ENCODE peak calls at places on chromosome 3, in six cellular contexts. P, R, V, K, T and S are unnamed samples.

GRCh38 chr3:155286745-155287144 is 6.7 kb downstream of the STRIT1 start:
- DNase-seq in T (no peak), P (no peak), R (no peak), V (no peak), K (no peak), S (no peak)

GRCh38 chr3:31009881-31010280 is 115.4 kb upstream of the GADL1 start:
- DNase-seq in P (no peak), K (no peak), V (no peak), R (peak; percentile 89), T (peak; percentile 48), S (no peak)

GRCh38 chr3:111603679-111604643 is 8.8 kb upstream of the ZBED2 start:
- DNase-seq in R (no peak), V (no peak), T (no peak), K (no peak), P (no peak), S (no peak)

GRCh38 chr3:129745253-129745652 is 138.8 kb upstream of the PLXND1 start:
- DNase-seq in R (no peak), T (peak; percentile 56), V (no peak), P (no peak), K (no peak), S (no peak)

GRCh38 chr3:87132801-87133200 is 94.3 kb upstream of the CHMP2B start:
- DNase-seq in T (no peak), R (no peak), V (no peak), P (no peak), K (no peak), S (no peak)

GRCh38 chr3:117217837-117218236 is 508.3 kb downstream of the TUSC7 start:
- DNase-seq in K (no peak), R (no peak), V (no peak), P (no peak), T (no peak), S (no peak)

GRCh38 chr3:20406621-20407020 is 220.6 kb upstream of the SGO1 start:
- DNase-seq in K (no peak), V (no peak), P (no peak), R (peak; percentile 20), T (no peak), S (no peak)

GRCh38 chr3:27943106-27943505 is 221.0 kb upstream of the EOMES start:
- DNase-seq in T (peak; percentile 37), V (no peak), R (peak; percentile 59), P (no peak), K (no peak), S (peak; percentile 40)

GRCh38 chr3:30476373-30477082 is 129.9 kb upstream of the TGFBR2 start:
- DNase-seq in K (no peak), V (no peak), T (peak; percentile 25), P (peak; percentile 20), R (no peak), S (no peak)

GRCh38 chr3:117809157-117810081 is 1099.8 kb downstream of the TUSC7 start:
- DNase-seq in V (no peak), K (no peak), T (no peak), R (no peak), P (no peak), S (no peak)

GRCh38 chr3:53635041-53635440 is 140.6 kb downstream of the CACNA1D start:
- DNase-seq in T (no peak), V (no peak), K (no peak), R (no peak), P (no peak), S (no peak)

GRCh38 chr3:12750223-12750622 is 8.8 kb downstream of the TMEM40 start:
- DNase-seq in T (peak; percentile 85), R (no peak), K (no peak), V (no peak), P (no peak), S (no peak)

GRCh38 chr3:178382388-178383061 is 153.7 kb upstream of the KCNMB2 start:
- DNase-seq in V (no peak), K (no peak), T (peak; percentile 99), P (no peak), R (no peak), S (no peak)

GRCh38 chr3:129699199-129699598 is 92.7 kb upstream of the PLXND1 start:
- DNase-seq in R (no peak), V (no peak), P (no peak), T (no peak), K (no peak), S (no peak)

GRCh38 chr3:37103103-37103815 is 71.1 kb downstream of the LRRFIP2 start:
- DNase-seq in V (no peak), P (no peak), T (no peak), K (no peak), R (no peak), S (no peak)

GRCh38 chr3:63966007-63966406 is 53.8 kb upstream of the SCAANT1 start:
- DNase-seq in K (no peak), R (no peak), P (no peak), T (no peak), V (no peak), S (no peak)

GRCh38 chr3:127978636-127979035 is 63.6 kb downstream of the KBTBD12 start:
- DNase-seq in R (no peak), V (no peak), P (no peak), T (peak; percentile 13), K (no peak), S (no peak)

GRCh38 chr3:113659996-113660395 is 36.4 kb downstream of the USF3 start:
- DNase-seq in V (no peak), T (no peak), R (no peak), P (no peak), K (no peak), S (no peak)

GRCh38 chr3:170414202-170414663 is 4.4 kb upstream of the CLDN11 start:
- DNase-seq in V (no peak), K (no peak), P (no peak), R (peak; percentile 79), T (peak; percentile 98), S (peak; percentile 32)

GRCh38 chr3:131072099-131072559 is 45.5 kb downstream of the NEK11 start:
- DNase-seq in R (no peak), V (no peak), P (no peak), T (peak; percentile 55), K (no peak), S (no peak)

GRCh38 chr3:60086811-60087210 is 1037.0 kb upstream of the CFAP20DC start:
- DNase-seq in V (no peak), K (no peak), R (no peak), T (no peak), P (peak; percentile 26), S (no peak)

GRCh38 chr3:5022966-5023776 is 43.9 kb downstream of the BHLHE40 start:
- DNase-seq in R (no peak), V (no peak), K (peak; percentile 61), P (no peak), T (peak; percentile 98), S (no peak)

GRCh38 chr3:69784854-69785523 is 45.7 kb downstream of the MITF start:
- DNase-seq in K (peak; percentile 28), T (peak; percentile 66), V (no peak), P (no peak), R (no peak), S (no peak)

GRCh38 chr3:123884258-123884831 is at the start of gene MYLK:
- DNase-seq in K (peak; percentile 64), P (peak; percentile 65), V (peak; percentile 49), T (peak; percentile 82), R (peak; percentile 99), S (peak; percentile 85)

GRCh38 chr3:44355634-44356033 is 17.1 kb downstream of the TCAIM start:
- DNase-seq in K (no peak), P (no peak), T (peak; percentile 85), V (no peak), R (no peak), S (no peak)

GRCh38 chr3:182142928-182143327 is 431.2 kb downstream of the SOX2 start:
- DNase-seq in K (no peak), R (peak; percentile 23), V (no peak), T (no peak), P (no peak), S (no peak)

GRCh38 chr3:51500632-51501131 is 867 bp upstream of the DCAF1 start:
- DNase-seq in V (peak; percentile 18), R (no peak), K (no peak), T (no peak), P (peak; percentile 25), S (no peak)

GRCh38 chr3:66410371-66410770 is 90.5 kb downstream of the LRIG1 start:
- DNase-seq in R (no peak), K (no peak), P (no peak), T (no peak), V (no peak), S (no peak)

GRCh38 chr3:46731795-46732194 is 14.1 kb upstream of the PRSS50 start:
- DNase-seq in V (peak; percentile 7), K (no peak), R (no peak), P (no peak), T (no peak), S (no peak)

GRCh38 chr3:12299026-12299425 is 10.2 kb downstream of the PPARG start:
- DNase-seq in T (peak; percentile 20), V (no peak), K (no peak), R (no peak), P (no peak), S (no peak)

GRCh38 chr3:133965033-133965570 is 64.6 kb downstream of the SLCO2A1 start:
- DNase-seq in V (no peak), R (no peak), P (no peak), K (no peak), T (no peak), S (no peak)

DNA sequence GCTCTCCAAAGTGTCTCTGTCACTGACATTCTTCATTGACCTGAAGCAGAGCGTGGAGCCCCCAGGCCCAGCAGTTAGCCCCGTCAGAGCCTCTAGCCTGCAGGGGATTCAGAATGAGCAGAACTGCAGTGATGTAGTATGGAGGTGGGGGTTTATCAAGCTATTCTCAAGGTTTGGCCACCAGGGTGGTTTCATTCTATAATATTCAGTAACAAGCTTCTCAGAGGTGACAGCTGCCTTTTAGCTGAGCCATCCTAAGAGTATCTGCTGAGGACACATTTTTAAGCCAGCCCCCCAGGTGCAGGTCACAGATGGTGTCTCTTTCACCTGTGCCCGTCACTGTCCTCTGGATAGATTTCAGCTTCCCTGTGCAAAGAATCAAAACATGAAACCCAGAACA is 31.9 kb downstream of the CMTM7 start:
- DNase-seq in K (no peak), T (no peak), V (no peak), R (no peak), P (peak; percentile 29), S (no peak)
- TF ChIP-seq CTCF in K (no peak), T (no peak), V (no peak), R (no peak), P (no peak), S (no peak)

GRCh38 chr3:82643948-82644347 is 882.5 kb upstream of the GBE1 start:
- DNase-seq in V (no peak), T (no peak), P (no peak), K (no peak), R (peak; percentile 50), S (peak; percentile 13)
- TF ChIP-seq CTCF in V (no peak), T (no peak), P (no peak), K (no peak), R (peak; percentile 58), S (no peak)

GRCh38 chr3:190443257-190443656 is 6.4 kb downstream of the TMEM207 start:
- DNase-seq in P (no peak), K (no peak), V (no peak), R (peak; percentile 10), T (peak; percentile 55), S (no peak)
- TF ChIP-seq CTCF in P (peak; percentile 18), K (no peak), V (no peak), R (peak; percentile 54), T (peak; percentile 40), S (peak; percentile 31)

DNA sequence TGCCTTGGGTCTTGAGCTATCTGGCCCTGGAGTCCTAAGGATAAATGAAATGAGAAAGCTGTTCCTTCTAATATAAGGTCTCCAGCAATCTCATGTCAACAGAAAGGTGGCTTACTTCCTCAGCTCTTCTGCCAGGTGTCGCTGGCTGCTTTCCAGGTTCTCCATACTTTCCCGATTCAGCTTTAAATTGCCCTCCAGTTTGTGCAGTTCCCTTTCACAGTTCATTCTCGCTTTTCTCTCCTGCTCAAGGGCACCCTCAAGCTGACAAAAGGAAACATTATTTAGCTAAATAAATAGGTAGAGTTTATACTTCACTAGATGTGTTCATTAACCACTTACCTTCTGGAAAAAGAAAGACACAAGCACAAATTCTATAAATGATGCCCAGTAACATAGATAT is 73.0 kb downstream of the MYH15 start:
- DNase-seq in K (no peak), T (no peak), R (no peak), V (no peak), P (no peak), S (no peak)
- TF ChIP-seq CTCF in K (no peak), T (no peak), R (no peak), V (peak; percentile 6), P (no peak), S (no peak)